ENCODE peak calls at places on chromosomes 2 and 18, in seven cellular contexts. N is stimulated activated CD4-positive, alpha-beta T cell treated with anti-CD3 and anti-CD28 coated beads, Interleukin-2, amount 100 ng/mL, for 4 hours; E is AG04449; S is HTR-8/SVneo; C is kidney glomerular epithelial cell; X is DMS153; O is iPS-NIHi11. K is an unnamed sample.

GRCh38 chr2:216911886-216912285 is 52.0 kb upstream of the TNP1 start:
- DNase-seq in N (no peak), E (peak; percentile 17), S (no peak), C (no peak), X (no peak), O (no peak), K (no peak)

GRCh38 chr2:177076636-177077179 is 135.9 kb upstream of the HNRNPA3 start:
- DNase-seq in N (no peak), E (no peak), S (no peak), C (no peak), X (peak; percentile 17), O (no peak), K (no peak)

GRCh38 chr2:203660465-203660864 is 46.0 kb upstream of the CD28 start:
- DNase-seq in N (no peak), E (no peak), S (no peak), C (no peak), X (no peak), O (no peak), K (no peak)

GRCh38 chr2:85709385-85709784 is 15.2 kb downstream of the GNLY start:
- DNase-seq in N (no peak), E (no peak), S (no peak), C (no peak), X (no peak), O (no peak), K (no peak)

GRCh38 chr2:2014251-2014761 is 270.0 kb upstream of the PXDN start:
- DNase-seq in N (no peak), E (no peak), S (no peak), C (no peak), X (no peak), O (no peak), K (no peak)

GRCh38 chr2:9146656-9147055 is 60.0 kb upstream of the ASAP2 start:
- DNase-seq in N (no peak), E (no peak), S (no peak), C (no peak), X (no peak), O (no peak), K (no peak)

GRCh38 chr2:196849895-196850294 is 40.7 kb upstream of the C2orf66 start:
- DNase-seq in N (no peak), E (no peak), S (peak; percentile 34), C (peak; percentile 32), X (peak; percentile 20), O (peak; percentile 28), K (no peak)

GRCh38 chr18:42484648-42485047 is 529.6 kb downstream of the PIK3C3 start:
- DNase-seq in N (no peak), E (no peak), S (no peak), C (no peak), X (no peak), O (no peak), K (no peak)

GRCh38 chr2:173496746-173497145 is 142.1 kb downstream of the CDCA7 start:
- DNase-seq in N (no peak), E (peak; percentile 19), S (no peak), C (no peak), X (no peak), O (no peak), K (no peak)

GRCh38 chr18:10169064-10169562 is 255.3 kb downstream of the VAPA start:
- DNase-seq in N (no peak), E (peak; percentile 83), S (no peak), C (no peak), X (peak; percentile 50), O (no peak), K (peak; percentile 75)

GRCh38 chr18:69774831-69775230 is 172.8 kb downstream of the CD226 start:
- DNase-seq in N (no peak), E (no peak), S (no peak), C (no peak), X (no peak), O (no peak), K (no peak)

GRCh38 chr18:8301427-8302172 is 307.6 kb upstream of the RAB12 start:
- DNase-seq in N (no peak), E (no peak), S (no peak), C (no peak), X (peak; percentile 78), O (no peak), K (peak; percentile 30)

GRCh38 chr18:63320690-63321265 is 1.2 kb upstream of the BCL2 start:
- DNase-seq in N (no peak), E (no peak), S (no peak), C (no peak), X (peak; percentile 36), O (peak; percentile 31), K (peak; percentile 41)

GRCh38 chr18:46360102-46360699 is 256.0 kb downstream of the HAUS1 start:
- DNase-seq in N (no peak), E (no peak), S (no peak), C (no peak), X (no peak), O (peak; percentile 24), K (no peak)

GRCh38 chr2:159941729-159942128 is 120.7 kb downstream of the PLA2R1 start:
- DNase-seq in N (no peak), E (no peak), S (no peak), C (no peak), X (no peak), O (no peak), K (no peak)

GRCh38 chr18:59468821-59469220 is 109.8 kb upstream of the LMAN1 start:
- DNase-seq in N (no peak), E (no peak), S (no peak), C (no peak), X (no peak), O (no peak), K (no peak)

GRCh38 chr2:74880054-74880728 is 46.3 kb downstream of the HK2 start:
- DNase-seq in N (no peak), E (no peak), S (no peak), C (no peak), X (no peak), O (no peak), K (no peak)

GRCh38 chr2:121338281-121338680 is 53.3 kb upstream of the TFCP2L1 start:
- DNase-seq in N (no peak), E (no peak), S (no peak), C (no peak), X (no peak), O (peak; percentile 64), K (no peak)

GRCh38 chr2:12334289-12335003 is 382.3 kb upstream of the TRIB2 start:
- DNase-seq in N (no peak), E (no peak), S (no peak), C (peak; percentile 14), X (no peak), O (no peak), K (no peak)

GRCh38 chr2:19536136-19536535 is 177.7 kb upstream of the OSR1 start:
- DNase-seq in N (no peak), E (no peak), S (no peak), C (no peak), X (no peak), O (no peak), K (no peak)

GRCh38 chr2:36918307-36918706 is 48.0 kb downstream of the STRN start:
- DNase-seq in N (no peak), E (no peak), S (no peak), C (no peak), X (no peak), O (no peak), K (no peak)

GRCh38 chr2:218223046-218223445 is 6.1 kb downstream of the ARPC2 start:
- DNase-seq in N (no peak), E (no peak), S (no peak), C (no peak), X (no peak), O (no peak), K (no peak)

GRCh38 chr2:182049330-182049729 is 63.7 kb downstream of the PPP1R1C start:
- DNase-seq in N (no peak), E (no peak), S (no peak), C (no peak), X (no peak), O (no peak), K (no peak)

GRCh38 chr18:63683152-63683551 is 19.6 kb upstream of the SERPINB11 start:
- DNase-seq in N (no peak), E (peak; percentile 96), S (peak; percentile 25), C (peak; percentile 33), X (no peak), O (peak; percentile 45), K (no peak)

GRCh38 chr18:79682896-79683625 is 3.5 kb downstream of the CTDP1 start:
- DNase-seq in N (no peak), E (no peak), S (no peak), C (no peak), X (no peak), O (no peak), K (no peak)

GRCh38 chr2:180442860-180443644 is 436.0 kb upstream of the CWC22 start:
- DNase-seq in N (no peak), E (no peak), S (no peak), C (no peak), X (no peak), O (no peak), K (no peak)

GRCh38 chr2:183493060-183493459 is 368.8 kb downstream of the NUP35 start:
- DNase-seq in N (no peak), E (no peak), S (no peak), C (no peak), X (no peak), O (no peak), K (no peak)

GRCh38 chr2:197255550-197255949 is 55.0 kb downstream of the ANKRD44 start:
- DNase-seq in N (peak; percentile 37), E (no peak), S (no peak), C (no peak), X (peak; percentile 57), O (peak; percentile 63), K (no peak)

GRCh38 chr2:42459296-42459695 is 34.5 kb downstream of the KCNG3 start:
- DNase-seq in N (no peak), E (no peak), S (no peak), C (no peak), X (no peak), O (no peak), K (no peak)

GRCh38 chr2:118992740-118993391 is 50.9 kb downstream of the MARCO start:
- DNase-seq in N (no peak), E (no peak), S (no peak), C (no peak), X (no peak), O (no peak), K (no peak)

K was measured in NCI-H774.